ENCODE peak calls at places on chromosomes 2 and 18, in eight cellular contexts. L, U, G, B, V, F, A and J are unnamed samples.

GRCh38 chr18:68696937-68697336 is 18.0 kb downstream of the TMX3 start:
- DNase-seq in F (no peak), G (no peak), U (no peak), L (no peak), A (no peak), B (no peak), V (no peak), J (no peak)

GRCh38 chr2:66845307-66845706 is 410.4 kb downstream of the MEIS1 start:
- DNase-seq in L (peak), F (no peak), B (no peak), V (no peak), A (peak), G (no peak), U (no peak), J (no peak)

GRCh38 chr2:158412206-158412605 is 44.3 kb downstream of the CCDC148 start:
- DNase-seq in B (no peak), L (peak), A (no peak), F (no peak), V (no peak), G (no peak), U (no peak), J (no peak)

GRCh38 chr2:7032371-7032770 is 115.2 kb downstream of the RNF144A start:
- DNase-seq in F (no peak), U (no peak), B (no peak), V (no peak), L (no peak), A (no peak), G (no peak), J (no peak)

GRCh38 chr2:226079677-226080076 is 680.2 kb downstream of the NYAP2 start:
- DNase-seq in V (no peak), F (no peak), G (no peak), L (peak), B (no peak), A (peak), U (no peak), J (no peak)

GRCh38 chr2:53051157-53051556 is 716.4 kb upstream of the CHAC2 start:
- DNase-seq in V (no peak), A (no peak), U (no peak), F (no peak), L (no peak), B (no peak), G (no peak), J (no peak)

GRCh38 chr2:13308989-13309388 is 592.3 kb downstream of the TRIB2 start:
- DNase-seq in A (no peak), V (no peak), B (no peak), L (no peak), U (no peak), G (no peak), F (no peak), J (no peak)

GRCh38 chr2:200765139-200765951 is 46.4 kb upstream of the BZW1 start:
- DNase-seq in G (no peak), L (peak), B (no peak), A (peak), V (no peak), F (peak), U (no peak), J (no peak)